ENCODE peak calls at places on chromosome 14, in five cellular contexts. I is WTC11, W is amniotic stem cell, R is T-helper 1 cell, M is mammary epithelial cell. D is an unnamed sample.

GRCh38 chr14:64834965-64835364 is 44.7 kb downstream of the SPTB start:
- DNase-seq in I (no peak), W (no peak), R (no peak), M (no peak), D (no peak)

GRCh38 chr14:88613552-88614010 is 50.7 kb downstream of the ZC3H14 start:
- DNase-seq in I (no peak), W (no peak), R (no peak), M (peak), D (no peak)

GRCh38 chr14:100056431-100056830 is 8.8 kb upstream of the EVL start:
- DNase-seq in I (no peak), W (no peak), R (no peak), M (no peak), D (no peak)

GRCh38 chr14:52080817-52081755 is 12.2 kb upstream of the NID2 start:
- DNase-seq in I (no peak), W (peak), R (no peak), M (peak), D (no peak)

GRCh38 chr14:68363841-68364711 is 428.8 kb downstream of the ZFP36L1 start:
- DNase-seq in I (peak), W (no peak), R (no peak), M (no peak), D (no peak)

GRCh38 chr14:98692832-98693231 is 579.2 kb downstream of the BCL11B start:
- DNase-seq in I (no peak), W (no peak), R (no peak), M (peak), D (no peak)

GRCh38 chr14:70121521-70121920 is 67.2 kb downstream of the SLC8A3 start:
- DNase-seq in I (peak), W (no peak), R (no peak), M (no peak), D (no peak)

GRCh38 chr14:64998455-64998931 is 11.8 kb downstream of the FNTB start:
- DNase-seq in I (no peak), W (no peak), R (no peak), M (peak), D (no peak)

GRCh38 chr14:93525691-93526451 is 95.1 kb downstream of the UNC79 start:
- DNase-seq in I (no peak), W (no peak), R (no peak), M (peak), D (no peak)

GRCh38 chr14:65222434-65222833 is 120.1 kb upstream of the MAX start:
- DNase-seq in I (peak), W (peak), R (no peak), M (peak), D (no peak)

GRCh38 chr14:70658899-70659298 is 17.2 kb downstream of the TTC9 start:
- DNase-seq in I (no peak), W (no peak), R (no peak), M (no peak), D (no peak)

GRCh38 chr14:99015833-99016232 is 256.2 kb downstream of the BCL11B start:
- DNase-seq in I (no peak), W (no peak), R (no peak), M (no peak), D (no peak)

GRCh38 chr14:95320076-95320895 is 578 bp upstream of the CLMN start:
- DNase-seq in I (peak), W (no peak), R (no peak), M (no peak), D (no peak)

GRCh38 chr14:64762044-64763034 is 58.1 kb downstream of the PLEKHG3 start:
- DNase-seq in I (no peak), W (peak), R (peak), M (peak), D (peak)

GRCh38 chr14:26597136-26598080 is at the start of gene NOVA1:
- DNase-seq in I (peak), W (no peak), R (no peak), M (no peak), D (no peak)

GRCh38 chr14:102768223-102769048 is 8.8 kb upstream of the TRAF3 start:
- DNase-seq in I (no peak), W (no peak), R (no peak), M (no peak), D (no peak)

GRCh38 chr14:104724407-104724980 is 465 bp downstream of the ADSS1 start:
- DNase-seq in I (no peak), W (no peak), R (no peak), M (no peak), D (no peak)

GRCh38 chr14:52706286-52706685 is 714 bp upstream of the PSMC6 start:
- DNase-seq in I (no peak), W (no peak), R (no peak), M (no peak), D (no peak)

GRCh38 chr14:104264495-104265265 is 126.3 kb downstream of the KIF26A start:
- DNase-seq in I (peak), W (no peak), R (no peak), M (no peak), D (no peak)

D was measured in T-helper 17 cell.